ENCODE peak calls at places on chromosomes 6 and 20, in five cellular contexts. One of them, this sample, is unnamed.

GRCh38 chr20:1300083-1300840 is 28.7 kb downstream of the SDCBP2 start:
- DNase-seq in HCEC 1CT: no peak
- DNase-seq in SW480: no peak
- DNase-seq in neural crest cell: no peak
- DNase-seq in iris pigment epithelial cell: no peak
- DNase-seq in this sample: no peak

GRCh38 chr6:129188795-129189194 is 305.9 kb downstream of the LAMA2 start:
- DNase-seq in HCEC 1CT: no peak
- DNase-seq in SW480: no peak
- DNase-seq in neural crest cell: no peak
- DNase-seq in iris pigment epithelial cell: peak; percentile 21
- DNase-seq in this sample: no peak

GRCh38 chr20:3563548-3564177 is 92.8 kb downstream of the ATRN start:
- DNase-seq in HCEC 1CT: peak; percentile 52
- DNase-seq in SW480: peak; percentile 59
- DNase-seq in neural crest cell: no peak
- DNase-seq in iris pigment epithelial cell: peak; percentile 56
- DNase-seq in this sample: peak; percentile 63

GRCh38 chr6:161238076-161238869 is 35.6 kb downstream of the AGPAT4 start:
- DNase-seq in HCEC 1CT: no peak
- DNase-seq in SW480: no peak
- DNase-seq in neural crest cell: no peak
- DNase-seq in iris pigment epithelial cell: no peak
- DNase-seq in this sample: no peak

GRCh38 chr6:816510-817084 is 123.7 kb upstream of the EXOC2 start:
- DNase-seq in HCEC 1CT: no peak
- DNase-seq in SW480: peak; percentile 43
- DNase-seq in neural crest cell: no peak
- DNase-seq in iris pigment epithelial cell: no peak
- DNase-seq in this sample: peak; percentile 40

GRCh38 chr6:134420638-134421181 is 102.8 kb upstream of the SGK1 start:
- DNase-seq in HCEC 1CT: peak; percentile 86
- DNase-seq in SW480: no peak
- DNase-seq in neural crest cell: no peak
- DNase-seq in iris pigment epithelial cell: peak; percentile 79
- DNase-seq in this sample: no peak

GRCh38 chr20:19995220-19995863 is 21.8 kb upstream of the NAA20 start:
- DNase-seq in HCEC 1CT: peak; percentile 75
- DNase-seq in SW480: peak; percentile 77
- DNase-seq in neural crest cell: no peak
- DNase-seq in iris pigment epithelial cell: peak; percentile 61
- DNase-seq in this sample: peak; percentile 63

GRCh38 chr20:41176711-41177552 is 39.6 kb downstream of the PLCG1 start:
- DNase-seq in HCEC 1CT: no peak
- DNase-seq in SW480: no peak
- DNase-seq in neural crest cell: no peak
- DNase-seq in iris pigment epithelial cell: no peak
- DNase-seq in this sample: no peak

GRCh38 chr6:30071081-30071818 is 4.3 kb downstream of the PPP1R11 start:
- DNase-seq in HCEC 1CT: no peak
- DNase-seq in SW480: no peak
- DNase-seq in neural crest cell: no peak
- DNase-seq in iris pigment epithelial cell: peak; percentile 38
- DNase-seq in this sample: no peak

GRCh38 chr6:148780918-148781436 is 34.1 kb downstream of the UST start:
- DNase-seq in HCEC 1CT: no peak
- DNase-seq in SW480: no peak
- DNase-seq in neural crest cell: no peak
- DNase-seq in iris pigment epithelial cell: no peak
- DNase-seq in this sample: no peak

GRCh38 chr6:154461348-154461747 is 49.1 kb downstream of the CNKSR3 start:
- DNase-seq in HCEC 1CT: no peak
- DNase-seq in SW480: no peak
- DNase-seq in neural crest cell: no peak
- DNase-seq in iris pigment epithelial cell: no peak
- DNase-seq in this sample: no peak

GRCh38 chr6:63872233-63872632 is 236.6 kb downstream of the PHF3 start:
- DNase-seq in HCEC 1CT: no peak
- DNase-seq in SW480: no peak
- DNase-seq in neural crest cell: no peak
- DNase-seq in iris pigment epithelial cell: no peak
- DNase-seq in this sample: no peak

GRCh38 chr6:132496519-132497180 is 16.3 kb downstream of the STX7 start:
- DNase-seq in HCEC 1CT: no peak
- DNase-seq in SW480: no peak
- DNase-seq in neural crest cell: no peak
- DNase-seq in iris pigment epithelial cell: no peak
- DNase-seq in this sample: no peak

GRCh38 chr6:131548441-131548840 is 24.6 kb upstream of the ARG1 start:
- DNase-seq in HCEC 1CT: no peak
- DNase-seq in SW480: no peak
- DNase-seq in neural crest cell: no peak
- DNase-seq in iris pigment epithelial cell: no peak
- DNase-seq in this sample: no peak

GRCh38 chr6:165729307-165729936 is 66.4 kb upstream of the PDE10A start:
- DNase-seq in HCEC 1CT: no peak
- DNase-seq in SW480: peak; percentile 18
- DNase-seq in neural crest cell: peak; percentile 54
- DNase-seq in iris pigment epithelial cell: no peak
- DNase-seq in this sample: peak; percentile 13

GRCh38 chr6:143992285-143992684 is 15.8 kb downstream of the PLAGL1 start:
- DNase-seq in HCEC 1CT: no peak
- DNase-seq in SW480: no peak
- DNase-seq in neural crest cell: no peak
- DNase-seq in iris pigment epithelial cell: no peak
- DNase-seq in this sample: no peak

GRCh38 chr20:30816182-30816645 is 441.2 kb upstream of the DEFB115 start:
- DNase-seq in HCEC 1CT: no peak
- DNase-seq in SW480: no peak
- DNase-seq in neural crest cell: no peak
- DNase-seq in iris pigment epithelial cell: no peak
- DNase-seq in this sample: no peak

GRCh38 chr20:34951652-34952051 is 4.0 kb downstream of the GSS start:
- DNase-seq in HCEC 1CT: no peak
- DNase-seq in SW480: no peak
- DNase-seq in neural crest cell: no peak
- DNase-seq in iris pigment epithelial cell: no peak
- DNase-seq in this sample: no peak

This sample was measured in HepG2.